ENCODE peak calls at places on chromosomes 5 and 9, in ten cellular contexts. T, N, Q, V, X, F, B, P, R and I are unnamed samples.

GRCh38 chr5:62286834-62287611 is 19.0 kb upstream of the KIF2A start:
- DNase-seq in T (no peak), B (no peak), V (no peak), R (no peak), P (no peak), F (no peak), X (no peak), Q (no peak), N (no peak), I (no peak)

GRCh38 chr9:89701221-89701798 is 96.5 kb downstream of the GADD45G start:
- DNase-seq in B (no peak), R (peak), P (no peak), F (peak), Q (peak), X (no peak), T (no peak), N (no peak), V (no peak), I (no peak)

GRCh38 chr5:106086352-106086751 is 1584.4 kb downstream of the EFNA5 start:
- DNase-seq in R (no peak), Q (no peak), N (no peak), T (no peak), X (no peak), F (no peak), V (no peak), B (no peak), P (no peak), I (no peak)

GRCh38 chr5:56729488-56729887 is 85.9 kb upstream of the MAP3K1 start:
- DNase-seq in Q (no peak), F (no peak), T (no peak), P (no peak), N (no peak), X (no peak), V (no peak), R (no peak), B (no peak), I (no peak)

GRCh38 chr5:107526-107925 is 15.6 kb downstream of the PLEKHG4B start:
- DNase-seq in V (no peak), Q (no peak), X (no peak), P (no peak), R (no peak), F (no peak), N (no peak), B (no peak), T (no peak), I (no peak)

GRCh38 chr9:93582115-93582514 is 5.7 kb downstream of the PHF2 start:
- DNase-seq in F (no peak), V (no peak), N (peak), B (peak), Q (no peak), T (no peak), R (no peak), X (no peak), P (no peak), I (no peak)

GRCh38 chr5:57595530-57596098 is 113.0 kb upstream of the ACTBL2 start:
- DNase-seq in Q (no peak), B (no peak), V (no peak), T (no peak), P (no peak), R (no peak), F (no peak), X (no peak), N (no peak), I (no peak)

GRCh38 chr9:29422445-29422844 is 1849.2 kb upstream of the C9orf72 start:
- DNase-seq in F (no peak), R (no peak), X (no peak), T (no peak), B (no peak), V (no peak), Q (no peak), P (no peak), N (no peak), I (no peak)

GRCh38 chr5:154478224-154478565 is at the start of gene HAND1:
- DNase-seq in B (peak), X (peak), N (no peak), F (no peak), R (no peak), P (peak), T (no peak), Q (peak), V (peak), I (no peak)

GRCh38 chr5:14165375-14166091 is 22.4 kb downstream of the TRIO start:
- DNase-seq in P (peak), V (peak), Q (no peak), R (no peak), B (no peak), T (peak), N (no peak), F (no peak), X (no peak), I (no peak)

GRCh38 chr5:82259172-82259800 is 18.9 kb downstream of the RPS23 start:
- DNase-seq in X (no peak), T (peak), F (no peak), B (no peak), V (peak), P (peak), R (no peak), N (no peak), Q (no peak), I (no peak)

GRCh38 chr5:380701-381309 is 59.3 kb downstream of the AHRR start:
- DNase-seq in P (no peak), R (no peak), N (no peak), F (peak), V (no peak), T (no peak), Q (no peak), B (no peak), X (no peak), I (peak)

GRCh38 chr5:31853398-31854135 is 214.6 kb downstream of the PDZD2 start:
- DNase-seq in F (no peak), V (no peak), Q (no peak), N (peak), B (peak), T (no peak), P (no peak), R (no peak), X (no peak), I (peak)

GRCh38 chr5:88256872-88257271 is 11.8 kb downstream of the TMEM161B start:
- DNase-seq in T (no peak), N (no peak), R (no peak), X (no peak), V (no peak), F (no peak), P (no peak), B (no peak), Q (no peak), I (no peak)

GRCh38 chr5:173452098-173452497 is 123.9 kb upstream of the STC2 start:
- DNase-seq in P (no peak), V (peak), N (peak), Q (no peak), F (no peak), R (no peak), T (peak), B (no peak), X (peak), I (no peak)

GRCh38 chr9:112748041-112748440 is 2.5 kb upstream of the SNX30 start:
- DNase-seq in X (no peak), N (no peak), P (no peak), T (no peak), R (no peak), Q (no peak), V (no peak), B (no peak), F (no peak), I (no peak)

GRCh38 chr9:85040141-85040540 is 370.6 kb downstream of the NTRK2 start:
- DNase-seq in Q (no peak), X (no peak), V (no peak), P (no peak), N (no peak), R (no peak), F (no peak), B (no peak), T (no peak), I (no peak)

GRCh38 chr5:155850411-155850810 is 476.6 kb upstream of the SGCD start:
- DNase-seq in R (no peak), F (no peak), Q (no peak), T (no peak), B (no peak), P (no peak), V (no peak), N (no peak), X (no peak), I (no peak)

GRCh38 chr5:91049800-91050199 is 333.3 kb downstream of the ARRDC3 start:
- DNase-seq in F (no peak), R (no peak), B (no peak), T (peak), V (no peak), N (no peak), Q (no peak), P (peak), X (no peak), I (peak)

GRCh38 chr5:123371575-123372179 is 51.5 kb downstream of the CEP120 start:
- DNase-seq in B (peak), F (peak), V (no peak), X (peak), R (no peak), P (peak), N (no peak), Q (peak), T (peak), I (no peak)

GRCh38 chr5:88452820-88453219 is 184.2 kb upstream of the TMEM161B start:
- DNase-seq in B (no peak), Q (no peak), N (no peak), F (no peak), V (no peak), T (peak), R (no peak), X (no peak), P (no peak), I (no peak)

GRCh38 chr5:173201636-173202265 is 33.3 kb downstream of the NKX2-5 start:
- DNase-seq in V (peak), T (peak), P (peak), N (no peak), F (no peak), R (no peak), Q (no peak), B (no peak), X (no peak), I (no peak)

GRCh38 chr9:105132576-105132975 is 111.9 kb upstream of the SLC44A1 start:
- DNase-seq in R (no peak), Q (no peak), N (no peak), V (peak), X (no peak), P (peak), F (no peak), T (peak), B (no peak), I (no peak)

GRCh38 chr9:130426883-130427282 is 17.9 kb upstream of the ASS1 start:
- DNase-seq in R (no peak), F (no peak), X (peak), B (no peak), T (peak), Q (peak), V (no peak), P (peak), N (no peak), I (peak)

GRCh38 chr9:136991993-136992818 is at the start of gene PAXX:
- DNase-seq in X (peak), F (peak), Q (peak), P (peak), V (peak), N (peak), B (peak), T (peak), R (peak), I (peak)

GRCh38 chr5:78574731-78575161 is 73.8 kb downstream of the LHFPL2 start:
- DNase-seq in X (peak), Q (no peak), V (no peak), N (peak), F (no peak), P (no peak), R (no peak), B (no peak), T (peak), I (no peak)

GRCh38 chr5:80191991-80192398 is 63.9 kb downstream of the SERINC5 start:
- DNase-seq in Q (peak), R (no peak), X (peak), F (no peak), B (peak), T (no peak), N (no peak), V (no peak), P (no peak), I (no peak)

GRCh38 chr5:98510111-98510510 is 263.4 kb upstream of the RGMB start:
- DNase-seq in F (no peak), N (no peak), T (peak), X (no peak), R (no peak), Q (no peak), P (no peak), V (no peak), B (no peak), I (no peak)

GRCh38 chr9:130189840-130190239 is 17.6 kb downstream of the NCS1 start:
- DNase-seq in T (peak), Q (no peak), V (no peak), P (no peak), R (no peak), F (no peak), N (no peak), B (no peak), X (no peak), I (no peak)

GRCh38 chr5:76431779-76432178 is 28.7 kb downstream of the IQGAP2 start:
- DNase-seq in N (no peak), Q (no peak), F (no peak), V (no peak), X (no peak), P (no peak), B (no peak), T (no peak), R (no peak), I (no peak)

GRCh38 chr9:76394023-76394895 is at the start of gene RFK:
- DNase-seq in T (peak), P (peak), F (peak), B (peak), Q (peak), N (peak), X (peak), R (peak), V (peak), I (peak)
- TF ChIP-seq POLR2A in T (peak), P (peak), F (peak), B (no peak), Q (peak), N (peak), X (no peak), R (peak), V (peak), I (peak)

DNA sequence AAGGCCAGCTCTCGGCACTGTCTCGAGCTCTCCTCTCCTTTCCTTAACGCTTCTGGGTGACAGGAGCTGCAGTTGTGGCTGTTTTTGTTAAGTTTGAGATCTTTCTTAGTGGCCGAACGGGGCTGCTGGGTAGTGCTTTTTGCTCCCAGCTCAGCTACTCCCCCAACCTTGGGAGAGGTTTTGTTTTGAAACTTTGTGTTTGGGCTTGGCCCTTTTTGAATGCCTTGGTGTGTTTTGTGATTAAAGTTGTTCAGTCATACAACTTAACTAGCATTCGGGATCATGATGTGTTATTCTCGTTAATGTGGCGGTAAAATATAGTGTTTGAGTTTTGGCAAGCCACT is 1.0 kb downstream of the KDM3B start:
- DNase-seq in P (no peak), Q (no peak), B (no peak), X (no peak), F (no peak), R (no peak), V (no peak), N (no peak), T (no peak), I (no peak)
- TF ChIP-seq POLR2A in P (no peak), Q (no peak), B (no peak), X (no peak), F (no peak), R (peak), V (no peak), N (no peak), T (no peak), I (peak)

GRCh38 chr5:160432815-160433214 is 11.2 kb downstream of the PTTG1 start:
- DNase-seq in B (peak), P (no peak), N (no peak), T (no peak), V (no peak), F (no peak), X (no peak), Q (no peak), R (no peak), I (no peak)

GRCh38 chr5:160438316-160439204 is 16.9 kb downstream of the PTTG1 start:
- DNase-seq in F (peak), B (peak), N (peak), X (no peak), V (peak), P (peak), R (no peak), Q (peak), T (peak), I (peak)

GRCh38 chr5:160432188-160432587 is 10.5 kb downstream of the PTTG1 start:
- DNase-seq in R (no peak), V (no peak), Q (no peak), B (no peak), P (no peak), N (no peak), T (no peak), X (no peak), F (no peak), I (no peak)

GRCh38 chr5:160436017-160436416 is 14.4 kb downstream of the PTTG1 start:
- DNase-seq in B (no peak), X (no peak), N (no peak), T (no peak), Q (no peak), R (no peak), V (no peak), F (no peak), P (no peak), I (no peak)

GRCh38 chr5:160434022-160434531 is 12.4 kb downstream of the PTTG1 start:
- DNase-seq in V (no peak), T (no peak), N (peak), F (peak), B (peak), R (peak), P (no peak), Q (no peak), X (no peak), I (no peak)
- TF ChIP-seq POLR2A in V (no peak), T (no peak), N (no peak), F (no peak), B (no peak), R (peak), P (no peak), Q (no peak), X (no peak), I (no peak)

DNA sequence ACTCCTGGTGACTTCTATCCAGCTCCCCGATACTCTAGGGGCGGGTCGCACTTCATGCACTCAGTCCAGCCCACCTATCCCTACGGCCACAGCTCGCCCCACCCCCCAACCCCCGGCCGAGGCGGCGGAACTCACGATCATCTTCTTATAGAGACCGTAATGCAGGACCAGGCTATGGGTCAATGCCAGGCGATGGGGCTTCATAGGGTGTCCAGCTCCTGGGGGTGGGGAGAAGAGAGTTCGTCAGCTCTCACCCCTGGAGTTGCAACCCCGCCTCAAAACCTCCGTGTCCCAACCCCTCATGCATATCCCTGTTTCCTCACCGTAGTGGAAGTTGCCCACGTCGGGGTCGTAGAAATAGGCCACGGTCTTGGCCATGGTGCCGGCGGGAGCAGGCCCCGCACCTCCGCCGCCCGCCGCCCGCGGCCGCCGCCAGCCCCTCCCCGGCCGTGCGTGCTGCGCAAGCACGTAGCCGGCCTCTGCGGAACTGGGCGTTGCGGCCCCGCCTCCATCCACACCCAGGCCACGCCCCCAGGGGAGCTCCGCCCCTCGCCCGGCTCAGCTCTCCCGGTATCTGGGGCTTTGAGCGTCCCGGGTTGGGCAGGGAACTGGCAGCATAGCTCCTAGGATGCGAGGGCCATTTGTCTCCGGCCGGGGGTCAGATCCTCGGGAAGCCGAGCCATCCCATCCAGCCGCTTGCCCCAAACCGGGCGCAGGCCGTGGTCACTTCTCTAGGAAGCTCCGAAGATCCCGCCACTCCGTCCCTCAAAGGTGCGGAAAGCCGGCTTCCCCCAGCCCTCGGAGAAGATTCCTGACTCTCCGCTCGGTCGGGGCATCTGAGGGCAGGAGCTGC is at the start of the genes HDAC3 and RELL2:
- DNase-seq in R (peak), X (peak), V (peak), T (peak), N (peak), Q (peak), F (peak), B (peak), P (peak), I (peak)
- TF ChIP-seq POLR2A in R (peak), X (peak), V (peak), T (peak), N (no peak), Q (peak), F (no peak), B (peak), P (peak), I (peak)

GRCh38 chr5:95858661-95859326 is 36.3 kb upstream of the GLRX start:
- DNase-seq in T (peak), Q (peak), F (peak), N (peak), V (peak), R (peak), P (peak), X (peak), B (peak), I (peak)
- TF ChIP-seq POLR2A in T (peak), Q (peak), F (no peak), N (no peak), V (no peak), R (no peak), P (no peak), X (no peak), B (no peak), I (peak)

GRCh38 chr5:101806410-101806809 is 489.7 kb downstream of the SLCO4C1 start:
- DNase-seq in V (no peak), N (no peak), T (no peak), X (no peak), F (peak), R (no peak), P (no peak), B (no peak), Q (no peak), I (no peak)
- TF ChIP-seq POLR2A in V (no peak), N (no peak), T (no peak), X (no peak), F (no peak), R (no peak), P (no peak), B (no peak), Q (no peak), I (no peak)

DNA sequence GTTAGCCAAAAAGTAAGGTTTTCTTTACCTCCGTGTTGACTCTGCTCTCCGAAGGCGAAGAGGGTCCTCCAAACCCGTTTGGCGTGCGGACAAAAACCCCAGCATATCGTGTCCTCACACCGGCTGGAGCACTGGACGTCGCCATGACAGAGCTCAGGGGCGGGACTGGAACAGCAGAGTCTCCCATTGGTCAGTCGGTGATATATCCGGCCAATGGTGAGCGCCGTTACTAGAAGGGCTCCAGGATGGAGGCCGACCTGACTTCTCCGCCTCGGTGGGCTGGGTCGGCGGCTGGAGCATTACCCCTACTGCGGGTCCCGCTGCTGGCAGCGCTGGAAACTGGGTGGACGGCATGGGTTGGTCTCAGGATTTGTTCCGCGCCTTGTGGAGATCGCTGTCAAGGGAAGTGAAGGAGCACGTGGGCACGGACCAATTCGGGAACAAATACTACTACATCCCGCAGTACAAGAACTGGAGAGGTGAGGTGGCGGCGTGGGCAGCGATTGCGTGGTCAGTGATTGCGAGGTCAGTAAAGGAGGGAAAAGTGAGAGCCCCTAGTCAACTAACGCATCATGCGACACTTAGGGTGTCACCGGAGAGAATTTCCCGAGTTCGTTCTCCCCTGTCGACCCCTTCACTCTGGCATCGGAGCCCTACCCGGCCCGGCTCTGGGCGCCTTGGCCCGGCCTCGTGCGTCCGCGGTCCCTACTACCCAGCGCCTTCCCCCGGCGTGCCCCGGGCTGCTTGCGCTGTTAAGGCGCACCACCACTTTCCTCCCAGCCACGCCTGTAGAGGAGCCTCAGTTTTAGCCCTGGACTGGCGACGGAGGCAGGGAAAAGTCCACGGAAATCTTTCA is at the start of the genes ERCC8 and NDUFAF2:
- DNase-seq in P (peak), X (peak), Q (peak), N (peak), F (peak), R (peak), T (peak), B (peak), V (peak), I (peak)
- TF ChIP-seq POLR2A in P (peak), X (no peak), Q (peak), N (peak), F (no peak), R (peak), T (peak), B (no peak), V (peak), I (peak)